ENCODE peak calls at places on chromosome 19, in ten cellular contexts. Q is CD4-positive, alpha-beta memory T cell; U is skeletal muscle cell; D is K562; F is fibroblast of pulmonary artery; O is stomach; X is adrenal gland; C is suprapubic skin; G is Jurkat, Clone E6-1; P is pancreas. E is an unnamed sample.

GRCh38 chr19:16039081-16039480 is 37.2 kb upstream of the TPM4 start:
- DNase-seq in Q (no peak), U (no peak), D (no peak), F (no peak), O (no peak), X (no peak), C (no peak), G (no peak), P (no peak), E (no peak)

GRCh38 chr19:44142014-44142523 is 715 bp downstream of the ZNF234 start:
- DNase-seq in Q (no peak), U (no peak), D (peak; percentile 14), F (peak; percentile 43), O (no peak), X (peak; percentile 33), C (no peak), G (no peak), P (no peak), E (peak; percentile 39)

GRCh38 chr19:54653181-54653809 is 9.5 kb upstream of the LILRB4 start:
- DNase-seq in Q (no peak), U (no peak), D (peak; percentile 58), F (peak; percentile 31), O (no peak), X (no peak), C (no peak), G (peak; percentile 35), P (no peak), E (peak; percentile 16)

GRCh38 chr19:53424968-53425597 is 6.7 kb upstream of the ZNF761 start:
- DNase-seq in Q (peak; percentile 63), U (peak; percentile 21), D (peak; percentile 71), F (peak; percentile 82), O (peak; percentile 80), X (peak; percentile 85), C (peak; percentile 86), G (peak; percentile 30), P (peak; percentile 67), E (peak; percentile 77)

GRCh38 chr19:46815833-46816627 is 27.6 kb upstream of the SLC1A5 start:
- DNase-seq in Q (no peak), U (no peak), D (no peak), F (no peak), O (no peak), X (no peak), C (no peak), G (no peak), P (no peak), E (no peak)

GRCh38 chr19:41606215-41606837 is 20.5 kb downstream of the CEACAM4 start:
- DNase-seq in Q (no peak), U (no peak), D (no peak), F (no peak), O (peak; percentile 11), X (no peak), C (no peak), G (no peak), P (no peak), E (no peak)

GRCh38 chr19:49570997-49571676 is 9.2 kb downstream of the NOSIP start:
- DNase-seq in Q (peak; percentile 51), U (no peak), D (no peak), F (no peak), O (peak; percentile 53), X (peak; percentile 56), C (no peak), G (peak; percentile 73), P (no peak), E (no peak)

GRCh38 chr19:41420101-41420880 is 6.9 kb downstream of the B3GNT8 start:
- DNase-seq in Q (no peak), U (no peak), D (no peak), F (no peak), O (no peak), X (peak; percentile 38), C (no peak), G (no peak), P (no peak), E (no peak)

GRCh38 chr19:37931941-37932655 is 25.1 kb downstream of the SIPA1L3 start:
- DNase-seq in Q (no peak), U (no peak), D (no peak), F (peak; percentile 65), O (peak; percentile 94), X (peak; percentile 11), C (peak; percentile 89), G (no peak), P (peak; percentile 89), E (peak; percentile 34)

GRCh38 chr19:12333162-12334159 is at the start of gene ZNF563:
- DNase-seq in Q (peak; percentile 96), U (peak; percentile 64), D (peak; percentile 74), F (peak; percentile 93), O (peak; percentile 99), X (peak; percentile 99), C (peak; percentile 99), G (peak; percentile 98), P (peak; percentile 97), E (peak; percentile 80)

GRCh38 chr19:40274585-40275544 is 10.3 kb downstream of the AKT2 start:
- DNase-seq in Q (peak; percentile 12), U (no peak), D (peak; percentile 49), F (no peak), O (no peak), X (no peak), C (no peak), G (peak; percentile 67), P (no peak), E (no peak)

GRCh38 chr19:47813304-47813994 is 8.3 kb upstream of the CRX start:
- DNase-seq in Q (peak; percentile 53), U (no peak), D (peak; percentile 93), F (peak; percentile 50), O (peak; percentile 69), X (peak; percentile 73), C (no peak), G (peak; percentile 48), P (peak; percentile 53), E (peak; percentile 57)

GRCh38 chr19:21593008-21593427 is 87.6 kb downstream of the ZNF429 start:
- DNase-seq in Q (no peak), U (no peak), D (peak; percentile 24), F (no peak), O (no peak), X (no peak), C (no peak), G (no peak), P (no peak), E (no peak)

GRCh38 chr19:35105411-35106290 is 10.0 kb upstream of the FXYD3 start:
- DNase-seq in Q (no peak), U (no peak), D (peak; percentile 39), F (no peak), O (no peak), X (no peak), C (no peak), G (no peak), P (no peak), E (no peak)

GRCh38 chr19:15298847-15299567 is 33.3 kb downstream of the BRD4 start:
- DNase-seq in Q (no peak), U (no peak), D (no peak), F (no peak), O (no peak), X (no peak), C (no peak), G (no peak), P (no peak), E (no peak)

GRCh38 chr19:48237057-48237456 is 18.7 kb downstream of the CARD8 start:
- DNase-seq in Q (no peak), U (no peak), D (no peak), F (no peak), O (no peak), X (no peak), C (no peak), G (no peak), P (no peak), E (no peak)

GRCh38 chr19:23415561-23416191 is 20.4 kb upstream of the ZNF91 start:
- DNase-seq in Q (no peak), U (no peak), D (no peak), F (peak; percentile 4), O (no peak), X (no peak), C (no peak), G (no peak), P (no peak), E (no peak)

DNA sequence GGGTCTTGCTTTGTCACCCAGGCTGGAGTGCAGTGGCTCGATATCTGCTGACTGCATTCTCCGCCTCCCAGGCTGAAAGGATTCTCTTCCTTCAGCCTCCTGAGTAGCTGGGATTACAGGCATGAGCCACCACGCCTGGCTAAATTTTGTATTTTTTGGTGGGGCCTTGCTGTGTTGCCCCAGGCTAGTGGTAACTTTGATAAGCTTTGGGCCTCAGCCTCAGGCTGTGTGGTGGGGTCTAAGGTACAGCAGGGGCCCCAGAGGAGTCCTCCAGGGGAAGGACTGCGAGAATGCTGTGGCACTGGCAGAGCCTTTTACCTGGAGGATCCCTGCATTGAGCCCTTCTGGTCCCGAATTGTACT is 7.2 kb downstream of the DOT1L start:
- DNase-seq in Q (no peak), U (no peak), D (no peak), F (no peak), O (no peak), X (no peak), C (no peak), G (no peak), P (no peak), E (no peak)
- H3K4me3 ChIP-seq in Q (no peak overlapping the region), U (no peak overlapping the region), D (no peak overlapping the region), F (no peak overlapping the region), O (no peak overlapping the region), X (no peak overlapping the region), C (no peak overlapping the region), G (no peak overlapping the region), P (no peak overlapping the region), E (no peak overlapping the region)

GRCh38 chr19:3981736-3982681 is 3.3 kb downstream of the EEF2 start:
- DNase-seq in Q (no peak), U (no peak), D (no peak), F (no peak), O (no peak), X (no peak), C (no peak), G (no peak), P (no peak), E (no peak)
- H3K4me3 ChIP-seq in Q (no peak overlapping the region), U (no peak overlapping the region), D (no peak overlapping the region), F (no peak overlapping the region), O (peak overlapping the region; percentile 74), X (no peak overlapping the region), C (no peak overlapping the region), G (no peak overlapping the region), P (no peak overlapping the region), E (no peak overlapping the region)

GRCh38 chr19:18104793-18105131 is 7.2 kb downstream of the MAST3 start:
- DNase-seq in Q (no peak), U (no peak), D (no peak), F (no peak), O (no peak), X (no peak), C (no peak), G (no peak), P (no peak), E (no peak)
- H3K4me3 ChIP-seq in Q (peak overlapping the region; percentile 12), U (peak overlapping the region; percentile 31), D (peak overlapping the region; percentile 32), F (peak overlapping the region; percentile 49), O (peak overlapping the region; percentile 46), X (peak overlapping the region; percentile 46), C (peak overlapping the region; percentile 45), G (peak overlapping the region; percentile 52), P (no peak overlapping the region), E (peak overlapping the region; percentile 61)

DNA sequence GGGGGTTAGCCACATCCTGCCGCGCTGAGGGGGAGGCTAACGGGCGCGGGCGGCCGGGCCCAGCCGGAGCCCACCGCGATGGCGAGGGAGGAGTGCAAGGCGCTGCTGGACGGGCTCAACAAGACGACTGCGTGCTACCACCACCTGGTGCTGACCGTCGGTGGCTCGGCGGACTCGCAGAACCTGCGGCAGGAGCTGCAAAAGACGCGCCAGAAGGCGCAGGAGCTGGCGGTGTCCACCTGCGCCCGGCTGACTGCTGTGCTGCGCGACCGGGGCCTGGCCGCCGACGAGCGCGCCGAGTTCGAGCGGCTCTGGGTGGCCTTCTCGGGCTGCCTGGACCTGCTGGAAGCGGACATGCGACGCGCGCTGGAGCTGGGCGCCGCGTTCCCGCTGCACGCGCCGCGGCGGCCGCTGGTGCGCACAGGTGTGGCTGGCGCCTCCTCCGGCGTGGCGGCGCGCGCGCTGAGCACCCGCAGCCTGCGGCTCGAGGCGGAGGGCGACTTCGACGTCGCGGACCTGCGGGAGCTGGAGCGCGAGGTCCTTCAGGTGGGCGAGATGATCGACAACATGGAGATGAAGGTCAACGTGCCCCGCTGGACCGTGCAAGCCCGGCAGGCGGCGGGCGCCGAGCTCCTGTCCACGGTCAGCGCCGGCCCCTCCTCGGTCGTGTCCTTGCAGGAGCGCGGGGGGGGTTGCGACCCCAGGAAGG is 692 bp downstream of the RGS9BP start:
- DNase-seq in Q (peak; percentile 40), U (no peak), D (no peak), F (no peak), O (peak; percentile 28), X (peak; percentile 23), C (no peak), G (no peak), P (peak; percentile 31), E (no peak)
- H3K4me3 ChIP-seq in Q (peak overlapping the region; percentile 75), U (peak overlapping the region; percentile 73), D (no peak overlapping the region), F (peak overlapping the region; percentile 90), O (peak overlapping the region; percentile 100), X (peak overlapping the region; percentile 84), C (peak overlapping the region; percentile 79), G (peak overlapping the region; percentile 70), P (peak overlapping the region; percentile 87), E (peak overlapping the region; percentile 93)

E was measured in fibroblast of villous mesenchyme.